ENCODE peak calls at places on chromosomes 6 and 20, in eight cellular contexts. B, F, C, Z, A, L, G and E are unnamed samples.

GRCh38 chr6:89145461-89145961 is 344 bp upstream of the PM20D2 start:
- DNase-seq in L (no peak), A (no peak), B (no peak), G (no peak), F (no peak), C (peak; percentile 31), Z (no peak), E (no peak)

GRCh38 chr6:38339914-38340313 is 299.8 kb downstream of the BTBD9 start:
- DNase-seq in B (no peak), C (no peak), G (no peak), Z (no peak), F (no peak), A (no peak), L (no peak), E (no peak)

GRCh38 chr6:16948376-16948775 is 153.5 kb upstream of the STMND1 start:
- DNase-seq in B (no peak), L (no peak), Z (no peak), G (no peak), C (no peak), F (no peak), A (no peak), E (no peak)

GRCh38 chr6:157787080-157787479 is 36.0 kb upstream of the SNX9 start:
- DNase-seq in A (no peak), F (peak; percentile 64), G (no peak), C (no peak), L (peak; percentile 66), B (no peak), Z (no peak), E (no peak)

GRCh38 chr6:74074609-74075008 is 378.6 kb downstream of the CD109 start:
- DNase-seq in A (no peak), B (no peak), L (no peak), Z (no peak), G (no peak), C (no peak), F (no peak), E (no peak)

GRCh38 chr6:13431861-13432465 is 55.4 kb downstream of the GFOD1 start:
- DNase-seq in G (no peak), Z (no peak), A (no peak), L (no peak), F (no peak), B (no peak), C (no peak), E (no peak)

GRCh38 chr6:130150906-130151305 is 71.8 kb downstream of the SAMD3 start:
- DNase-seq in A (no peak), B (no peak), F (no peak), L (no peak), C (no peak), G (no peak), Z (no peak), E (no peak)

GRCh38 chr6:33604941-33605854 is 15.9 kb upstream of the ITPR3 start:
- DNase-seq in G (no peak), B (no peak), F (no peak), L (no peak), Z (no peak), C (no peak), A (no peak), E (no peak)

GRCh38 chr6:116003668-116004067 is 57.0 kb downstream of the FRK start:
- DNase-seq in B (no peak), F (no peak), G (no peak), C (no peak), A (no peak), Z (no peak), L (no peak), E (no peak)

GRCh38 chr6:141467881-141468280 is 664.8 kb upstream of the GJE1 start:
- DNase-seq in A (no peak), L (no peak), B (no peak), Z (no peak), F (no peak), G (no peak), C (no peak), E (no peak)

GRCh38 chr6:108731229-108731565 is 117.0 kb upstream of the ARMC2 start:
- DNase-seq in C (no peak), G (no peak), Z (no peak), L (no peak), B (no peak), F (no peak), A (no peak), E (no peak)

GRCh38 chr20:5863040-5863811 is 87.1 kb downstream of the TRMT6 start:
- DNase-seq in A (no peak), C (no peak), Z (no peak), G (no peak), L (no peak), B (peak; percentile 76), F (no peak), E (no peak)

GRCh38 chr6:41352396-41352795 is 17.0 kb downstream of the NCR2 start:
- DNase-seq in F (no peak), C (no peak), L (no peak), A (no peak), Z (no peak), G (peak; percentile 25), B (no peak), E (peak; percentile 80)

GRCh38 chr6:64811145-64811544 is 895.9 kb downstream of the EYS start:
- DNase-seq in C (no peak), B (no peak), Z (no peak), G (no peak), L (no peak), F (no peak), A (no peak), E (no peak)

GRCh38 chr20:17712201-17712600 is 12.4 kb downstream of the BANF2 start:
- DNase-seq in Z (no peak), F (no peak), G (no peak), L (no peak), C (no peak), A (no peak), B (no peak), E (no peak)

GRCh38 chr6:35607517-35608233 is 81.0 kb downstream of the FKBP5 start:
- DNase-seq in F (no peak), L (no peak), C (no peak), G (no peak), A (peak; percentile 25), B (no peak), Z (no peak), E (no peak)

GRCh38 chr6:11552390-11552789 is 14.8 kb downstream of the TMEM170B start:
- DNase-seq in C (no peak), L (no peak), B (no peak), A (no peak), Z (no peak), G (no peak), F (no peak), E (no peak)

GRCh38 chr6:167915139-167915538 is 82.3 kb upstream of the KIF25 start:
- DNase-seq in Z (no peak), L (no peak), B (no peak), F (no peak), C (no peak), G (no peak), A (no peak), E (peak; percentile 39)

GRCh38 chr6:102085257-102085656 is 691.7 kb downstream of the GRIK2 start:
- DNase-seq in A (no peak), G (no peak), C (no peak), F (no peak), L (no peak), Z (no peak), B (no peak), E (no peak)

GRCh38 chr20:51966296-51966971 is 164.1 kb upstream of the SALL4 start:
- DNase-seq in A (no peak), Z (no peak), F (peak; percentile 41), G (peak; percentile 63), C (peak; percentile 13), L (peak; percentile 52), B (no peak), E (no peak)

GRCh38 chr6:133631421-133631820 is 257.5 kb upstream of the TCF21 start:
- DNase-seq in G (no peak), B (no peak), A (no peak), L (no peak), C (no peak), F (no peak), Z (no peak), E (no peak)

GRCh38 chr6:53048431-53049195 is 16.6 kb upstream of the FBXO9 start:
- DNase-seq in Z (no peak), L (no peak), C (no peak), B (no peak), F (no peak), G (no peak), A (no peak), E (no peak)
- TF ChIP-seq POLR2AphosphoS5 in Z (no peak), L (no peak), C (no peak), B (no peak), F (no peak), G (no peak), A (no peak), E (no peak)

GRCh38 chr20:35615667-35616464 is at the start of gene SPAG4:
- DNase-seq in B (peak; percentile 100), C (no peak), L (peak; percentile 100), G (peak; percentile 99), F (peak; percentile 100), Z (peak; percentile 99), A (peak; percentile 100), E (peak; percentile 100)
- TF ChIP-seq POLR2A in B (peak; percentile 74), C (peak; percentile 60), L (no peak), G (peak; percentile 72), F (peak; percentile 86), Z (peak; percentile 67), A (peak; percentile 71), E (peak; percentile 50)

DNA sequence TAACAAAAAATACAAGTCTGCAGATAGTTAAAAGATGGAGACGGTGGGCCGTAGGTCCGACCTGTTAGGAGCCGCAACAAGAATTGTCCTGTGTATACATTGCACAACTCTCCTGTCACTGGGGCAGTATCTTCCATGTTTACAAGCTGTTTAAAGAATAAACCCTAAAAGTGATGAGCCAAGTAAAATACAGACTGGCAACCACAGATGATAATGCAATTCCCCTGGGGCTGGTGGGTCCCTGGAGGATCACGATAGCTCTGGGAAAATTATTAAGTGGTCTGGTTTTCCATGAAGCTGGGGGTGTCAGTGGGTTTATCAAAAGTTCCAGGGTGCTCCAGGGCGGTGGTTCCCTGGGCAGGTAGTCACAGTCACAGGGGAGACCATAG is 8.1 kb upstream of the FAM50B start:
- DNase-seq in L (no peak), C (no peak), A (no peak), F (no peak), G (no peak), B (no peak), Z (no peak), E (no peak)
- TF ChIP-seq POLR2AphosphoS5 in L (no peak), C (no peak), A (no peak), F (no peak), G (no peak), B (no peak), Z (no peak), E (no peak)

GRCh38 chr20:32649697-32650471 is 23.9 kb downstream of the C20orf203 start:
- DNase-seq in A (no peak), G (no peak), B (no peak), L (no peak), Z (no peak), F (no peak), C (no peak), E (no peak)

GRCh38 chr20:32650545-32650944 is 23.2 kb downstream of the C20orf203 start:
- DNase-seq in C (no peak), G (no peak), L (no peak), Z (no peak), F (no peak), B (no peak), A (no peak), E (no peak)

GRCh38 chr20:32651537-32651936 is 22.2 kb downstream of the C20orf203 start:
- DNase-seq in F (no peak), B (no peak), G (no peak), C (no peak), Z (no peak), L (no peak), A (no peak), E (no peak)

GRCh38 chr20:32655903-32656500 is 17.7 kb downstream of the C20orf203 start:
- DNase-seq in Z (no peak), L (no peak), G (no peak), F (no peak), A (no peak), B (no peak), C (no peak), E (no peak)

GRCh38 chr20:32652739-32653526 is 20.8 kb downstream of the C20orf203 start:
- DNase-seq in C (peak; percentile 85), L (peak; percentile 88), F (peak; percentile 88), Z (peak; percentile 80), G (peak; percentile 88), A (peak; percentile 87), B (peak; percentile 95), E (peak; percentile 95)
- TF ChIP-seq POLR2A in C (no peak), L (no peak), F (no peak), Z (no peak), G (no peak), A (no peak), B (no peak), E (no peak)